ENCODE peak calls at places on chromosome 18, in nine cellular contexts. E is spleen, D is natural killer cell, I is esophagus muscularis mucosa, U is HL-60, C is type B pancreatic cell, A is PC-3, J is IMR-90, V is breast epithelium. K is an unnamed sample.
A peak's percentile ranks its signal among the peaks of the same experiment; 100 is the strongest.

GRCh38 chr18:21930177-21930576 is 189.6 kb downstream of the MIB1 start:
- DNase-seq in D (no peak), E (no peak), U (no peak), A (no peak), C (no peak), V (no peak), J (no peak), I (no peak), K (no peak)

GRCh38 chr18:26268454-26268853 is 42.2 kb downstream of the TAF4B start:
- DNase-seq in V (no peak), I (no peak), U (peak; percentile 21), C (no peak), J (no peak), E (no peak), A (no peak), D (no peak), K (no peak)

GRCh38 chr18:14089781-14090180 is 42.5 kb downstream of the ZNF519 start:
- DNase-seq in V (no peak), D (no peak), J (peak; percentile 18), U (no peak), C (no peak), A (peak; percentile 35), I (no peak), E (no peak), K (no peak)

GRCh38 chr18:39346916-39347315 is 1781.3 kb upstream of the CELF4 start:
- DNase-seq in D (no peak), I (no peak), C (no peak), J (no peak), E (no peak), A (no peak), V (no peak), U (no peak), K (no peak)

GRCh38 chr18:59909289-59910036 is 9.7 kb downstream of the PMAIP1 start:
- DNase-seq in U (no peak), J (peak; percentile 86), C (no peak), A (no peak), D (no peak), V (no peak), I (no peak), E (no peak), K (no peak)

GRCh38 chr18:37588289-37588688 is 22.7 kb upstream of the CELF4 start:
- DNase-seq in J (no peak), V (no peak), U (no peak), A (no peak), I (no peak), C (no peak), D (no peak), E (no peak), K (no peak)

GRCh38 chr18:24631238-24632025 is 171.0 kb downstream of the HRH4 start:
- DNase-seq in V (no peak), C (no peak), A (no peak), J (peak; percentile 15), I (peak; percentile 91), D (no peak), U (no peak), E (no peak), K (no peak)

GRCh38 chr18:27862056-27862682 is 314.8 kb downstream of the CDH2 start:
- DNase-seq in U (no peak), A (no peak), C (no peak), D (no peak), I (no peak), E (no peak), J (no peak), V (no peak), K (no peak)

GRCh38 chr18:60112369-60112768 is 212.6 kb downstream of the PMAIP1 start:
- DNase-seq in A (no peak), J (no peak), E (no peak), C (no peak), V (no peak), D (no peak), I (no peak), U (no peak), K (no peak)

GRCh38 chr18:42048150-42048549 is 93.1 kb downstream of the PIK3C3 start:
- DNase-seq in A (peak; percentile 70), D (no peak), C (no peak), V (no peak), I (no peak), U (peak; percentile 37), E (no peak), J (peak; percentile 93), K (no peak)

GRCh38 chr18:79771446-79772107 is 26.2 kb upstream of the KCNG2 start:
- DNase-seq in C (no peak), D (no peak), U (no peak), J (no peak), V (no peak), I (no peak), E (peak; percentile 58), A (no peak), K (no peak)

GRCh38 chr18:77209587-77209986 is 40.1 kb upstream of the GALR1 start:
- DNase-seq in D (no peak), A (peak; percentile 79), E (no peak), I (no peak), C (no peak), U (no peak), J (peak; percentile 90), V (no peak), K (no peak)

GRCh38 chr18:36284671-36285295 is 12.7 kb upstream of the FHOD3 start:
- DNase-seq in D (no peak), U (no peak), A (peak; percentile 55), E (no peak), V (no peak), C (no peak), I (peak; percentile 66), J (peak; percentile 74), K (no peak)

GRCh38 chr18:39134255-39134654 is 1568.7 kb upstream of the CELF4 start:
- DNase-seq in U (no peak), J (no peak), V (no peak), E (no peak), D (no peak), C (no peak), A (no peak), I (no peak), K (no peak)

GRCh38 chr18:48278081-48278480 is 131.1 kb downstream of the ZBTB7C start:
- DNase-seq in E (no peak), U (no peak), C (peak; percentile 22), A (no peak), V (no peak), D (no peak), J (no peak), I (peak; percentile 68), K (no peak)

GRCh38 chr18:10660485-10660884 is 134.7 kb downstream of the NAPG start:
- DNase-seq in U (no peak), D (no peak), J (peak; percentile 58), A (no peak), E (no peak), V (no peak), I (no peak), C (no peak), K (no peak)

GRCh38 chr18:21598726-21599584 is 1.5 kb downstream of the ESCO1 start:
- DNase-seq in A (peak; percentile 33), E (peak; percentile 73), D (no peak), J (no peak), V (no peak), C (no peak), I (no peak), U (no peak), K (no peak)

GRCh38 chr18:43060020-43060419 is 55.5 kb downstream of the RIT2 start:
- DNase-seq in V (no peak), J (no peak), U (no peak), C (no peak), D (no peak), I (no peak), E (no peak), A (no peak), K (no peak)

GRCh38 chr18:23238152-23238531 is 102.9 kb downstream of the CABLES1 start:
- DNase-seq in I (no peak), J (peak; percentile 60), U (no peak), E (no peak), D (no peak), C (no peak), A (no peak), V (peak; percentile 57), K (no peak)

GRCh38 chr18:23239350-23239692 is 104.0 kb downstream of the CABLES1 start:
- DNase-seq in U (no peak), C (no peak), D (no peak), A (no peak), I (no peak), E (no peak), J (no peak), V (no peak), K (no peak)

GRCh38 chr18:23236876-23237468 is 101.7 kb downstream of the CABLES1 start:
- DNase-seq in V (no peak), C (no peak), E (peak; percentile 70), D (no peak), U (no peak), I (no peak), J (no peak), A (no peak), K (no peak)

GRCh38 chr18:23238651-23239349 is 103.5 kb downstream of the CABLES1 start:
- DNase-seq in E (no peak), D (no peak), V (peak; percentile 56), A (no peak), C (no peak), I (no peak), J (peak; percentile 33), U (no peak), K (no peak)

GRCh38 chr18:23237524-23238151 is 102.4 kb downstream of the CABLES1 start:
- DNase-seq in J (peak; percentile 41), A (no peak), E (peak; percentile 86), C (no peak), I (no peak), D (peak; percentile 24), U (no peak), V (peak; percentile 60), K (peak; percentile 42)
- TF ChIP-seq CTCF in J (peak; percentile 18), A (no peak), E (no peak), C (peak; percentile 45), I (no peak), D (no peak), U (no peak), V (no peak), K (no peak)

GRCh38 chr18:2293109-2293839 is 278.0 kb downstream of the METTL4 start:
- DNase-seq in V (no peak), U (no peak), J (no peak), I (no peak), C (no peak), A (no peak), D (no peak), E (no peak), K (no peak)
- TF ChIP-seq CTCF in V (no peak), U (no peak), J (no peak), I (no peak), C (no peak), A (no peak), D (no peak), E (no peak), K (no peak)

GRCh38 chr18:34880882-34881852 is 160.0 kb upstream of the MAPRE2 start:
- DNase-seq in E (no peak), I (peak; percentile 7), J (peak; percentile 43), U (no peak), C (no peak), D (no peak), A (no peak), V (no peak), K (no peak)
- TF ChIP-seq CTCF in E (no peak), I (no peak), J (peak; percentile 54), U (no peak), C (peak; percentile 45), D (no peak), A (peak; percentile 30), V (no peak), K (no peak)

DNA sequence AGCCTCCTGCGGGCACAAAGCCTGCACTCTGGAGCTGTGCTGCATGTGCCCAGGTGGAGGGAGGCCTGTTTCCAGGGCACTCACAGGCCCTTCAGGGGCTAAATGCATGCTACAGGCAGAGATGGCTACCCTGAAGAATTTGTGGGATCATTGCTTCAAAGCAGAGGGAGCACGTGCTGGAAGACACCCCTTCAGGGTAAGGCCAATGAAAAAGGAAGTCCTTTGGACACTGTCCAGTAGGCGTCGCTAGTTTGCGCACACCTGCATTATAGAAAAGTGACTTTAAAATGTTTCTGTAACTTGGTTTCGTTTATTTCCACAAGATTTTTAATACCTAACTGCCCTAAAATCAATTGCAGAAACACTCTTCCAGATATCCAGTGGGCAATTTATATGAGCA is 325.3 kb downstream of the ZNF516 start:
- DNase-seq in V (no peak), J (no peak), C (no peak), U (no peak), I (no peak), D (no peak), E (no peak), A (peak; percentile 15), K (no peak)
- TF ChIP-seq CTCF in V (no peak), J (no peak), C (no peak), U (no peak), I (no peak), D (no peak), E (no peak), A (peak; percentile 52), K (no peak)